ENCODE peak calls at places on chromosomes 7 and 10, in eight cellular contexts. F is PC-9, P is kidney, D is mesothelial cell of epicardium, B is A549, W is fibroblast of mammary gland, N is endothelial cell, O is Calu3. A is an unnamed sample.
A peak's percentile ranks its signal among the peaks of the same experiment; 100 is the strongest.

GRCh38 chr7:84191261-84191660 is 3.3 kb downstream of the SEMA3A start:
- DNase-seq in P (no peak), B (no peak), N (no peak), O (no peak), D (no peak), F (no peak), W (peak; percentile 46), A (no peak)

GRCh38 chr10:91198781-91199180 is 21.7 kb upstream of the PCGF5 start:
- DNase-seq in F (no peak), W (peak; percentile 91), B (no peak), N (no peak), P (no peak), O (no peak), D (no peak), A (no peak)

GRCh38 chr10:129161184-129161583 is 305.9 kb upstream of the MGMT start:
- DNase-seq in N (no peak), W (peak; percentile 7), P (no peak), O (no peak), B (no peak), F (no peak), D (no peak), A (no peak)

GRCh38 chr10:48459270-48460147 is 145.4 kb downstream of the ARHGAP22 start:
- DNase-seq in P (peak; percentile 63), F (no peak), D (no peak), N (no peak), O (no peak), B (no peak), W (no peak), A (no peak)

GRCh38 chr10:986137-986825 is 2.0 kb upstream of the GTPBP4 start:
- DNase-seq in B (no peak), W (peak; percentile 45), P (no peak), O (peak; percentile 55), D (no peak), N (no peak), F (peak; percentile 51), A (no peak)

GRCh38 chr10:22988581-22989360 is 60.9 kb downstream of the ARMC3 start:
- DNase-seq in N (peak; percentile 63), W (peak; percentile 67), P (no peak), B (peak; percentile 25), O (peak; percentile 76), D (peak; percentile 66), F (no peak), A (peak; percentile 53)

GRCh38 chr10:629186-629998 is 60.1 kb downstream of the DIP2C start:
- DNase-seq in N (no peak), D (no peak), B (no peak), P (peak; percentile 64), F (no peak), W (no peak), O (no peak), A (no peak)

GRCh38 chr7:41425926-41426325 is 277.0 kb downstream of the INHBA start:
- DNase-seq in B (no peak), W (peak; percentile 86), O (no peak), F (peak; percentile 69), D (no peak), N (no peak), P (no peak), A (no peak)

GRCh38 chr10:102927311-102928010 is 9.4 kb downstream of the CNNM2 start:
- DNase-seq in W (no peak), D (no peak), F (no peak), B (no peak), N (no peak), P (no peak), O (no peak), A (no peak)

GRCh38 chr10:129704786-129705525 is 237.9 kb downstream of the MGMT start:
- DNase-seq in P (no peak), W (no peak), D (no peak), F (no peak), B (no peak), O (no peak), N (no peak), A (no peak)

GRCh38 chr7:47634273-47634672 is 52.4 kb upstream of the TNS3 start:
- DNase-seq in N (no peak), O (no peak), F (peak; percentile 79), D (no peak), P (no peak), B (no peak), W (no peak), A (no peak)

GRCh38 chr7:99036531-99037175 is 107.3 kb downstream of the SMURF1 start:
- DNase-seq in N (peak; percentile 51), F (no peak), W (peak; percentile 81), D (no peak), B (peak; percentile 55), O (no peak), P (no peak), A (peak; percentile 55)

GRCh38 chr10:86292462-86293322 is 73.9 kb downstream of the GRID1 start:
- DNase-seq in N (no peak), D (peak; percentile 36), W (no peak), F (no peak), B (no peak), O (no peak), P (no peak), A (peak; percentile 7)

GRCh38 chr7:47714669-47715607 is 133.0 kb upstream of the TNS3 start:
- DNase-seq in F (no peak), B (no peak), P (no peak), N (no peak), O (no peak), D (no peak), W (no peak), A (no peak)

GRCh38 chr7:105682331-105683070 is 101.2 kb upstream of the EFCAB10 start:
- DNase-seq in W (peak; percentile 30), B (no peak), D (no peak), P (no peak), N (no peak), O (no peak), F (no peak), A (no peak)

GRCh38 chr10:12448729-12449391 is 99.5 kb downstream of the CAMK1D start:
- DNase-seq in W (peak; percentile 74), D (no peak), P (no peak), O (peak; percentile 58), N (no peak), B (peak; percentile 72), F (peak; percentile 96), A (no peak)

GRCh38 chr7:158428842-158429753 is 158.5 kb downstream of the PTPRN2 start:
- DNase-seq in O (no peak), W (no peak), D (no peak), F (no peak), P (no peak), B (no peak), N (no peak), A (no peak)

GRCh38 chr10:30186371-30186875 is 127.0 kb upstream of the JCAD start:
- DNase-seq in P (no peak), N (peak; percentile 13), W (peak; percentile 21), F (peak; percentile 35), B (no peak), O (peak; percentile 20), D (no peak), A (no peak)

GRCh38 chr10:100743626-100744135 is 1.7 kb upstream of the PAX2 start:
- DNase-seq in W (peak; percentile 67), N (no peak), P (peak; percentile 83), O (no peak), F (no peak), D (no peak), B (peak; percentile 84), A (peak; percentile 35)

GRCh38 chr7:43439631-43440401 is 143.1 kb upstream of the STK17A start:
- DNase-seq in F (peak; percentile 49), O (peak; percentile 74), N (peak; percentile 66), D (peak; percentile 66), P (no peak), B (peak; percentile 75), W (peak; percentile 60), A (peak; percentile 78)
- TF ChIP-seq CTCF in F (peak; percentile 95), O (peak; percentile 99), N (peak; percentile 95), D (peak; percentile 87), P (peak; percentile 80), B (peak; percentile 80), W (peak; percentile 85), A (peak; percentile 96)

DNA sequence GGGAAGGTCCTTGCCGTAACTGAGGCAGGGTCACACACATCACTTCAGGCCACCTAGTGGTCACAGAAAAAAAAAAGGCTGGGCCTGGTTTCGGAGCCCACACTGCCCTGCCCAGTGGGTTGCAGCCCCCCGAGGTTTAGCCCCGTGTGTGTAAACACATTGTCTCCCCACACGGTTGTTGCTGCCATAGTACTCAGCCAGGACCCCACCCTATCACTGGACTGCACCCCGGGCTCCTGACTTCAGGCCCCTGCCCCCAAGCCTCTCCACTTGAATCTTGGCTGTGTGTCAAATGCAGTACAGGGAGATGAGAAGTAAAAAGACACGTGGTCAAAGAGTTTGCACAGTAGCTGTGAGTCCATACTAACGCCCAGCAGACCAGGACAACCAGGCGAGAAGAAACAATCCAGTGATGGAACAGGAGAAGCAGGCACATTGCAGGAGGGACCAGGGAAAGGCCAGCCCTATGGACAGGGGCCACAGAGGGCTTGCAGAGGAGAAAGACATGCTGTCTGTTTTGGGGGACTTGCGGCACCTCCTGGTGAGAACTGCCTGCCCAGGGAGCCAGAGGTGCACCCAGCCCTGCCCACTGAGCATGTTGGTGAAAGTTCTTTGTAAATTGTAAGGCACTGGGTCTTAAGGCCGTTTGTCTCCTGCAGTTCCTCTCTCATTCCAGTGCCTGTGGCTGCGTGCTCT is 91.3 kb upstream of the MACROH2A2 start:
- DNase-seq in O (peak; percentile 25), P (no peak), N (no peak), D (peak; percentile 36), B (no peak), W (no peak), F (no peak), A (no peak)
- TF ChIP-seq CTCF in O (peak; percentile 61), P (no peak), N (peak; percentile 62), D (peak; percentile 25), B (peak; percentile 39), W (peak; percentile 11), F (peak; percentile 58), A (peak; percentile 55)

GRCh38 chr7:127415060-127415742 is 22.7 kb upstream of the ZNF800 start:
- DNase-seq in W (no peak), D (no peak), O (no peak), N (no peak), F (no peak), B (no peak), P (no peak), A (no peak)

GRCh38 chr7:127413962-127414361 is 21.5 kb upstream of the ZNF800 start:
- DNase-seq in B (no peak), D (no peak), N (no peak), O (no peak), W (no peak), F (no peak), P (no peak), A (no peak)

GRCh38 chr7:127404282-127405049 is 12.0 kb upstream of the ZNF800 start:
- DNase-seq in O (no peak), F (no peak), P (no peak), N (no peak), D (no peak), B (no peak), W (no peak), A (no peak)

GRCh38 chr7:127413326-127413725 is 20.8 kb upstream of the ZNF800 start:
- DNase-seq in D (no peak), O (no peak), W (no peak), N (no peak), B (no peak), F (no peak), P (no peak), A (no peak)

GRCh38 chr7:127409629-127410028 is 17.1 kb upstream of the ZNF800 start:
- DNase-seq in N (no peak), W (no peak), O (no peak), D (no peak), F (no peak), P (no peak), B (no peak), A (no peak)
- TF ChIP-seq CTCF in N (no peak), W (no peak), O (no peak), D (no peak), F (no peak), P (no peak), B (no peak), A (no peak)

GRCh38 chr7:64887756-64888508 is 15.1 kb upstream of the ZNF273 start:
- DNase-seq in F (no peak), P (peak; percentile 66), B (no peak), D (peak; percentile 37), W (no peak), N (peak; percentile 68), O (peak; percentile 31), A (peak; percentile 74)
- TF ChIP-seq CTCF in F (no peak), P (peak; percentile 19), B (no peak), D (no peak), W (peak; percentile 27), N (peak; percentile 46), O (peak; percentile 11), A (peak; percentile 35)

A was measured in glutamatergic neuron.